ENCODE peak calls at places on chromosome 1, in five cellular contexts. J is mammary epithelial cell, I is cardiac muscle cell, H is GM13976, Y is choroid plexus epithelial cell. M is an unnamed sample.

GRCh38 chr1:46084553-46085448 is 47.6 kb downstream of the PIK3R3 start:
- DNase-seq in I (no peak), J (peak), H (no peak), Y (peak), M (no peak)

GRCh38 chr1:12276225-12276624 is 46.4 kb downstream of the VPS13D start:
- DNase-seq in H (no peak), I (peak), Y (peak), J (peak), M (no peak)

GRCh38 chr1:205294175-205294913 is 27.2 kb downstream of the NUAK2 start:
- DNase-seq in J (peak), I (peak), Y (peak), H (no peak), M (no peak)

GRCh38 chr1:67355745-67356424 is 48.2 kb downstream of the IL12RB2 start:
- DNase-seq in Y (peak), J (peak), I (peak), H (no peak), M (no peak)

GRCh38 chr1:194959795-194960194 is 1648.4 kb downstream of the KCNT2 start:
- DNase-seq in H (no peak), Y (no peak), J (no peak), I (no peak), M (no peak)

GRCh38 chr1:18938707-18939070 is 17.8 kb downstream of the IFFO2 start:
- DNase-seq in I (no peak), H (no peak), Y (no peak), J (no peak), M (no peak)

GRCh38 chr1:171110485-171111340 is 20.0 kb downstream of the FMO3 start:
- DNase-seq in H (no peak), J (no peak), Y (peak), I (peak), M (no peak)

GRCh38 chr1:175319912-175320230 is 127.3 kb upstream of the KIAA0040 start:
- DNase-seq in Y (no peak), I (no peak), H (no peak), J (no peak), M (no peak)

GRCh38 chr1:5661196-5662130 is 330.8 kb downstream of the NPHP4 start:
- DNase-seq in Y (no peak), I (no peak), J (no peak), H (no peak), M (no peak)

GRCh38 chr1:30191154-30191702 is 532.2 kb downstream of the MATN1 start:
- DNase-seq in Y (peak), J (no peak), H (no peak), I (peak), M (peak)

GRCh38 chr1:233010164-233010563 is 59.8 kb downstream of the NTPCR start:
- DNase-seq in J (peak), I (no peak), H (no peak), Y (no peak), M (no peak)

DNA sequence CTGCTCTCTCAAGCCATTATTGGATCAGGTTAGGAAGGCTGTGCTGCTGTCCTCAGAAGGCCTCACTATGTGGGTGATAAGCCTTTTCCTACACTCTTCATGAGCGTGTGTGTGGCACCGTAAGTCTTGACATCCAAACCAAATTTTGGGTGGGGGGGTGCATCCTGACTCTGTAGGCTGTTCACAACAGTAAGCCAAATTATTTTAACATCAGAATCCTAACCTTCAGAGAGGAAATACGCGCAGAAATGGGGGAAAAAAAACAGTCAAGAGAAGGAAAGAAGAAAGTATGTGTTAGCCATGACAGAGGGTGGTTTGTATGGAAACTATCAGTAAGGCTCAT is 21.0 kb downstream of the STPG1 start:
- DNase-seq in Y (no peak), J (no peak), H (no peak), I (no peak), M (no peak)
- TF ChIP-seq CTCF in Y (no peak), J (no peak), H (no peak), I (no peak), M (no peak)

GRCh38 chr1:20395255-20395654 is 90.8 kb downstream of the CAMK2N1 start:
- DNase-seq in Y (no peak), I (no peak), H (no peak), J (no peak), M (no peak)
- TF ChIP-seq CTCF in Y (no peak), I (no peak), H (no peak), J (no peak), M (no peak)

GRCh38 chr1:187054862-187055757 is 226.4 kb downstream of the PLA2G4A start:
- DNase-seq in J (no peak), H (no peak), I (no peak), Y (no peak), M (no peak)

GRCh38 chr1:187046293-187046692 is 217.5 kb downstream of the PLA2G4A start:
- DNase-seq in H (no peak), I (no peak), Y (no peak), J (no peak), M (no peak)

GRCh38 chr1:187047298-187047697 is 218.5 kb downstream of the PLA2G4A start:
- DNase-seq in J (no peak), H (no peak), Y (no peak), I (no peak), M (no peak)

GRCh38 chr1:187053876-187054275 is 225.1 kb downstream of the PLA2G4A start:
- DNase-seq in J (no peak), H (no peak), I (no peak), Y (no peak), M (no peak)

DNA sequence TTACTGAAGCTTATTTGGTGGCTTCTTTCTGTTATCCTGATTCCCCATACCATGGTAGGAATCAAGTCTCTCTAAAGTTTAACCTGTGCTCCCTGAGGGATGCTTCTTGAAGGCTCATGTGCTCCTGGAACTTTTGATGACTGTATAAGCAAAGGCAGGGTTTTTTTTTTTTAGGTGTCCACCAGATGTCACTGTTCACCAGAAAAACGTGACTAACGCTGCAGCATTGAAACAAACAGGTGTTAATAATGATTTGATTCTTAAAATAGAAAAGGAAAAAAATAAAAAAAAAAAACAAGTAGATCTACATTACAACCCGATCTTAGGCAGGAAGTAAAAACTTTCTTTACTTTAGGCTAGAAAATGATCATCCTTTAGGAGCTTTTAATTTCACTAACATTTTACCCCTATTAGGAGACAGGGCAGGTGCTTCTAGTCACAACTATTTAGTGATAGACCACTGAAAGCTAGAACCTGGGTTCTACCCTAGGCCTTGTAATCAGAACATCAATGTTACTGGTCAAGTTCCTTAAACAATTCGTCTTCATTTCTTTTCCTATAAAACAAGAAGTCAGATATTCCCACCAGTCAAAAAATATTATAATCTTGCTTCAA is 223.0 kb downstream of the PLA2G4A start:
- DNase-seq in Y (peak), H (peak), J (peak), I (peak), M (no peak)
- TF ChIP-seq CTCF in Y (peak), H (no peak), J (peak), I (peak), M (peak)

DNA sequence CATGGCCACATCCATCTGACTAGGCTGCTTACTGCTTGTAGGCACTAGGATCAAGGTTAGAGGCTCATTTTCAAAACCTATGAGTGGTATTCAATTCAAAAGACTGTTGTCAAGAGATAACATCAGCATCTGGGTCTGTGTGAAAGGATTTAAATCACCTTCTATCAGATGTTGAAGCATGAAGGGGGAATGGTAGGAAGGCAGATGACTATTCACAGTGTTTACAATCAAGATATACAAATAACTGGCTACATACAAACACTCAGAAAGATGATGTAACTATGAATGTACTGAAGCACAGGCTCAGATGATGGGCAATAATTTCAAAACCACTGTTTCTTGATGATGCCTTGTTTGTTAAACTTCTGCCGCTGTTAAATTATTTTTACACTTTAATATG is 249.2 kb downstream of the SLC45A1 start:
- DNase-seq in H (no peak), I (no peak), J (no peak), Y (no peak), M (no peak)
- TF ChIP-seq CTCF in H (no peak), I (no peak), J (no peak), Y (no peak), M (no peak)

DNA sequence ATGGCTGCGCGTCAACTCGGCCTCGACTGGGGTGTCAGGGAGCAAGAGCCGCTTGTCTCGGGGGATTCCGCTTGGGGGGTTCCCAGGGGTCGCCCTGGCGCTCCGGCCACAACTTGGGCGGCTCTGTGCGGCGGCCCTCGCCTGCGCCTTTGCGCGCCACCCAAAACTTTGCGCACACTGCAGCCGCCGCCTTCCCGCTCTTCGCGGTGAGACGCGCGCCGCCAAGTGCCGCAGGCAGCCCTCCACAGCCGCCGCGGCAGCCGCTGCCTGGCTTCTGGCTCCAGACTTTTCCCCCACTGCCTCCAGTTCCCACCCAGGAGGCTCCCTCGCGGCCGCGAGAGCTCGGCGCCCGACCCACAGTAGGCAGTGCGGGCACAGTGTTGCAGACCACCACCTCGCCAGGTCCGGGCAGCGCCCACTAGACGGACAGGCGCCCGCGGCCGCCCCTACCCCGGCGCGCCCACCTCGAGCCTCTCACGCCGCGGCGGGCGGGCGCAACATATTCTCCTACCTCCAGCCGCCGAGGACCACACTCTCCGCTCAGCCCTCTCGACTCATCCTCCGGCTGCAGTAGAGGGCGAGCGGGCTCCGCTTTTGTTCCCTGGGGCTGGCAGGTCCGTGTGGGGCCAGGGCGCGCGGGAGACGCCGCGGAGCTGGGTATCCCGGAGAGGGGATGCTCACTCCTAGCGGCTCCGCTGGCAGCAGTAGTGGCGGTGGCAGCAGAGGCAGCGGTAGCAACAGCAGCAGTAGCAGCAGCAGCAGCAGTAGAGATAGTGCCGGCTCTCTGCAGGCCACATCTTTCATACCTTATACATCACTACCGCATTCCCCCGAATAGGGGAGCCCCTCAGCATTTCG is 296.6 kb downstream of the OMA1 start:
- DNase-seq in I (peak), H (peak), Y (peak), J (peak), M (peak)
- TF ChIP-seq CTCF in I (no peak), H (no peak), Y (no peak), J (no peak), M (no peak)

DNA sequence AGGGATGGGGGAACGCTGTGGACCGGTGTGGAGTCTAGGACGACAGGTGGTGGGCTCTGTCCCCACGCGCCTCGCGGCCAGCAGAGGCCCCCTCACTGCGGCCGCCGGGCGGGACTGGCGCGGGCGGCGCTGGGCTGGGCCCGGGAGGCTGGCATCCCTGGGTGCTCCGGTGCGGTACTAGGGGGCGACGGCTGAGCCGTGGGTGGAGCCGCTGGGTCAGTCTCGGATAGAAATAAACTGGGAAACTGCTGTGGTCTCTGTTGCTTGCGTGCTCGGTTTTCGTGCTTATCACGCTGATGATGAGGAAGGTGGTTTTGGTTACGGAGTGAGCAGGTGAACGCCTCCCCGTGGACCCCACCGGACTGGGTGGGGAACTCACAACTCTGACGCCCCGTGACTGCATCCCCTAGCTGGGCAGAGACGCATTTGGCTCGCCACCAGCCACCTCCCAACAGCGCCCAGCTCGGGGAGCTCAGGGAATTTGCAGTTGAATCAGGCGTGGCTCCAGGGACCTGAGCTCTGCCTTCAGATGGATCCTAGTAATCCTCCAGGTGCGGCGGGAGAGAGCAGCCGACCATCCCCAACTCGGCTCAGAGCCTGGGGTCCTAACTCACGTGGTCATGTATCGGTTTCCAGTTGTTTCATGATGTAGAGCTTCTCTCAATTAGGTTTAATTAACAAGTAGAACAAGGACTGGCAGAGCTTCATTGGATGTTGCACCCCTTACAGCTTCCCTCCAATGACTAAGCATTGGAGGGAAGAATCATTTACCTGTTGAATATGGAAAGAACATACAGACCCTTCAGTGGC is 32.1 kb downstream of the HSD17B7 start:
- DNase-seq in J (no peak), H (peak), I (no peak), Y (no peak), M (peak)
- TF ChIP-seq CTCF in J (peak), H (no peak), I (peak), Y (peak), M (no peak)

M was measured in activated CD8-positive, alpha-beta T cell treated with anti-CD3 and anti-CD28 coated beads for 36 hours.